ENCODE peak calls at places on chromosome 16, in five cellular contexts. N is stimulated activated CD8-positive, alpha-beta memory T cell treated with anti-CD3 and anti-CD28 coated beads, Interleukin-15, amount 100 ng/mL, for 48 hours; U is anterior cingulate cortex; S is NCI-H510A treated with DMSO at 0.1 percent for 48 hours; C is effector CD4-positive, alpha-beta T cell. P is an unnamed sample.

GRCh38 chr16:3036726-3037315 is at the start of gene BICDL2:
- DNase-seq in S (peak), C (no peak), N (no peak), U (no peak), P (no peak)

GRCh38 chr16:56828641-56829040 is 36.4 kb upstream of the SLC12A3 start:
- DNase-seq in N (no peak), C (no peak), S (no peak), U (no peak), P (no peak)

GRCh38 chr16:1487395-1488053 is 1.2 kb downstream of the PTX4 start:
- DNase-seq in N (no peak), U (no peak), S (no peak), C (no peak), P (no peak)

GRCh38 chr16:1221628-1222552 is 3.2 kb downstream of the TPSG1 start:
- DNase-seq in N (no peak), C (no peak), S (no peak), U (no peak), P (no peak)

GRCh38 chr16:71565812-71566700 is 10.8 kb downstream of the TAT start:
- DNase-seq in C (no peak), S (no peak), U (no peak), N (no peak), P (no peak)

GRCh38 chr16:84947996-84948854 is 63.1 kb downstream of the ZDHHC7 start:
- DNase-seq in N (no peak), C (no peak), U (no peak), S (no peak), P (no peak)

GRCh38 chr16:57060323-57061083 is 31.9 kb upstream of the CPNE2 start:
- DNase-seq in C (no peak), S (no peak), N (no peak), U (no peak), P (no peak)

GRCh38 chr16:351804-352520 is 561 bp downstream of the AXIN1 start:
- DNase-seq in N (no peak), C (peak), S (no peak), U (no peak), P (no peak)

GRCh38 chr16:81633147-81633619 is 145.9 kb upstream of the PLCG2 start:
- DNase-seq in N (peak), U (no peak), S (no peak), C (no peak), P (no peak)

GRCh38 chr16:28103516-28104170 is 40.1 kb upstream of the GSG1L start:
- DNase-seq in N (no peak), U (no peak), S (no peak), C (no peak), P (no peak)

GRCh38 chr16:78177927-78178326 is 78.5 kb downstream of the WWOX start:
- DNase-seq in S (peak), U (no peak), C (no peak), N (no peak), P (peak)

GRCh38 chr16:1416521-1416941 is 2.0 kb upstream of the UNKL start:
- DNase-seq in C (no peak), S (no peak), U (no peak), N (no peak), P (no peak)

GRCh38 chr16:4094138-4094773 is 22.0 kb downstream of the ADCY9 start:
- DNase-seq in U (no peak), C (no peak), S (no peak), N (no peak), P (no peak)

GRCh38 chr16:69798466-69798865 is 36.3 kb downstream of the WWP2 start:
- DNase-seq in C (no peak), U (no peak), N (no peak), S (no peak), P (no peak)

GRCh38 chr16:11994187-11995119 is 17.9 kb downstream of the SNX29 start:
- DNase-seq in C (no peak), U (peak), N (no peak), S (no peak), P (no peak)

GRCh38 chr16:13957197-13958078 is 37.5 kb downstream of the ERCC4 start:
- DNase-seq in U (peak), S (peak), C (no peak), N (peak), P (peak)

GRCh38 chr16:14486520-14487303 is 143.3 kb downstream of the PARN start:
- DNase-seq in N (no peak), U (peak), S (peak), C (no peak), P (peak)

GRCh38 chr16:4081577-4082021 is 34.6 kb downstream of the ADCY9 start:
- DNase-seq in C (no peak), U (no peak), S (no peak), N (no peak), P (no peak)

GRCh38 chr16:23914935-23915549 is 79.3 kb downstream of the PRKCB start:
- DNase-seq in C (no peak), U (no peak), S (no peak), N (no peak), P (no peak)

GRCh38 chr16:88527937-88528743 is 42.1 kb upstream of the ZC3H18 start:
- DNase-seq in N (no peak), S (no peak), U (no peak), C (no peak), P (no peak)

GRCh38 chr16:82016964-82017363 is 5.7 kb upstream of the SDR42E1 start:
- DNase-seq in N (no peak), C (no peak), S (no peak), U (no peak), P (no peak)

P was measured in NCI-H2029.